ENCODE peak calls at places on chromosomes 3 and 15, in seven cellular contexts. Z is H1, P is HepG2, D is K562, G is GM12892, M is GM12891, K is GM12878. Q is an unnamed sample.

GRCh38 chr15:66594344-66594743 is 28.5 kb upstream of the LCTL start:
- DNase-seq in Z (no peak), G (no peak), K (no peak), M (no peak), D (no peak), P (no peak), Q (no peak)

GRCh38 chr3:149473314-149473990 is 1.0 kb upstream of the TM4SF4 start:
- DNase-seq in G (no peak), Z (no peak), P (no peak), M (no peak), K (no peak), D (no peak), Q (no peak)

GRCh38 chr15:97174886-97175540 is 785.5 kb upstream of the ARRDC4 start:
- DNase-seq in P (no peak), K (no peak), D (no peak), M (no peak), Z (no peak), G (no peak), Q (no peak)

GRCh38 chr3:195522254-195523023 is 20.7 kb downstream of the PPP1R2 start:
- DNase-seq in M (no peak), K (no peak), G (no peak), D (peak; percentile 51), Z (no peak), P (no peak), Q (peak; percentile 61)

GRCh38 chr15:63504247-63504978 is at the start of gene USP3:
- DNase-seq in K (no peak), M (peak; percentile 53), D (peak; percentile 93), Z (peak; percentile 98), P (peak; percentile 86), G (peak; percentile 64), Q (peak; percentile 98)

GRCh38 chr15:86743283-86743903 is 663.7 kb downstream of the AGBL1 start:
- DNase-seq in G (no peak), P (peak; percentile 1), M (no peak), K (no peak), Z (peak; percentile 82), D (no peak), Q (peak; percentile 3)

GRCh38 chr3:169232863-169233262 is 430.6 kb downstream of the MECOM start:
- DNase-seq in K (no peak), Z (no peak), D (peak; percentile 14), P (no peak), M (no peak), G (no peak), Q (no peak)

GRCh38 chr3:36175916-36176461 is 204.3 kb upstream of the STAC start:
- DNase-seq in Z (no peak), M (no peak), G (no peak), D (no peak), K (no peak), P (no peak), Q (no peak)

GRCh38 chr15:42994546-42994945 is 74.0 kb upstream of the TTBK2 start:
- DNase-seq in Z (no peak), G (no peak), P (no peak), D (no peak), K (no peak), M (no peak), Q (no peak)

GRCh38 chr15:53716909-53717878 is 42.3 kb downstream of the WDR72 start:
- DNase-seq in P (peak; percentile 20), D (no peak), M (no peak), Z (no peak), G (no peak), K (no peak), Q (no peak)

GRCh38 chr3:129985113-129985512 is 10.6 kb downstream of the TRH start:
- DNase-seq in P (no peak), G (no peak), D (no peak), M (no peak), K (no peak), Z (no peak), Q (peak; percentile 44)

GRCh38 chr15:80674245-80674614 is 20.9 kb upstream of the ABHD17C start:
- DNase-seq in Z (no peak), G (no peak), D (no peak), P (no peak), K (peak; percentile 55), M (no peak), Q (no peak)

GRCh38 chr3:151985787-151986430 is 112.5 kb downstream of the SUCNR1 start:
- DNase-seq in K (no peak), P (no peak), Z (no peak), D (no peak), G (no peak), M (no peak), Q (no peak)

GRCh38 chr15:24857777-24858176 is 97.0 kb upstream of the SNRPN start:
- DNase-seq in Z (peak; percentile 49), M (no peak), P (no peak), K (no peak), D (no peak), G (no peak), Q (no peak)

GRCh38 chr3:86245360-86245759 is 745.6 kb downstream of the VGLL3 start:
- DNase-seq in P (no peak), Z (no peak), M (no peak), K (no peak), G (no peak), D (no peak), Q (peak; percentile 15)

GRCh38 chr15:60137711-60138396 is 133.7 kb downstream of the FOXB1 start:
- DNase-seq in Z (no peak), G (no peak), K (no peak), M (no peak), D (no peak), P (no peak), Q (no peak)

GRCh38 chr15:60138397-60138968 is 134.4 kb downstream of the FOXB1 start:
- DNase-seq in D (no peak), M (no peak), Z (no peak), G (no peak), P (no peak), K (no peak), Q (no peak)

GRCh38 chr15:60135961-60136360 is 131.8 kb downstream of the FOXB1 start:
- DNase-seq in P (no peak), M (no peak), K (no peak), G (no peak), D (no peak), Z (no peak), Q (no peak)

GRCh38 chr15:60130811-60131210 is 126.7 kb downstream of the FOXB1 start:
- DNase-seq in Z (no peak), G (no peak), M (no peak), D (no peak), K (no peak), P (no peak), Q (no peak)

GRCh38 chr15:60134609-60135008 is 130.5 kb downstream of the FOXB1 start:
- DNase-seq in D (no peak), P (no peak), K (no peak), M (no peak), G (no peak), Z (no peak), Q (peak; percentile 10)
- TF ChIP-seq TAF1 in D (no peak), P (no peak), K (no peak), M (no peak), G (no peak), Z (no peak), Q (no peak)

GRCh38 chr3:160941885-160942494 is 163.2 kb downstream of the B3GALNT1 start:
- DNase-seq in M (peak; percentile 10), G (peak; percentile 5), P (peak; percentile 61), D (peak; percentile 31), Z (peak; percentile 83), K (peak; percentile 41), Q (peak; percentile 44)
- TF ChIP-seq TAF1 in M (no peak), G (no peak), P (no peak), D (no peak), Z (no peak), K (no peak), Q (no peak)

DNA sequence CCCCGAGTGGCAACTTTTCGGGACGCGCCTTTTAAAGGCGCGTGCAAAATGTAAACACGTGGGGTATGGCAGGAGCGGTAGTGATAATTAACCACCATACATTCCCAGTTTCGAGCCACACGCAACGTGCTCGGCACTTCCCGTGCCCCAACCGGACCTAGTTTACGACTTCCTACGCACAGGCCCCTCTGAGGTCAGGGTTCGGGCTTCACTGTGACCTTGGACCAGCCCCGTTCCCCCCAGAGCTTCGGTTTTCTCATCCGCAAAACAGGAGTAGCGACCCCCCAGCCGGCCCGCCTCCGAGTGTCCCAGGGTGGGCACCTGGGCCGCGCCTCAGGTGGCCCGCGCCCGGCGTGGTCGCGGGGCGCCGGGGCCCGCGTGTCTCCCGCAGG is 451 bp downstream of the CHCHD4 start:
- DNase-seq in G (peak; percentile 64), D (peak; percentile 77), Z (no peak), K (peak; percentile 48), M (peak; percentile 47), P (peak; percentile 60), Q (peak; percentile 77)
- TF ChIP-seq TAF1 in G (no peak), D (no peak), Z (peak; percentile 10), K (no peak), M (peak; percentile 4), P (peak; percentile 47), Q (no peak)

DNA sequence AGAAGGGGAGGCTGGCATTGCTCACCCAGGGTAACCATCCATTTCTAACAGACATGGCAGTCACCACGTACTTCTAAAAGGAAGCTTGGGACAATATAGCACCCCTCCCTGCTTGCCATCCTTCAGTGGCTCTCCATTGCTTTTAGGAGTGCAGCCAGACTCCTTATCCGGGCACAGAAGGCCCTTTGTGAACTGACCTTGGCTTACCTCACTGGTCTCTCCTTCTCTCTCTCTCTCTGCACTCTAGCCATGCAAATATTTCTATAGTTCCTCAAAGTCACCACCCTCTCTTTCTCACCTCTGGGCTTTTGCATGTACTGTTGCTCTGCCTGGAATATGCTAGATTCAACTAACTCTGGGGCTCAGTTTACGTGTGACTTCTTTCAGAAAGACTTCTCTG is 301.1 kb downstream of the SHQ1 start:
- DNase-seq in P (no peak), Z (no peak), G (no peak), K (no peak), M (no peak), D (no peak), Q (no peak)
- TF ChIP-seq TAF1 in P (no peak), Z (no peak), G (no peak), K (no peak), M (no peak), D (no peak), Q (no peak)

GRCh38 chr15:31309893-31310606 is 16.6 kb upstream of the KLF13 start:
- DNase-seq in D (no peak), P (no peak), M (no peak), Z (peak; percentile 35), G (no peak), K (no peak), Q (no peak)
- TF ChIP-seq TAF1 in D (no peak), P (no peak), M (no peak), Z (no peak), G (no peak), K (no peak), Q (no peak)

GRCh38 chr3:184942735-184943134 is 130.8 kb downstream of the VPS8 start:
- DNase-seq in M (no peak), D (no peak), P (no peak), G (no peak), Z (no peak), K (no peak), Q (no peak)

GRCh38 chr3:184945886-184946625 is 134.1 kb downstream of the VPS8 start:
- DNase-seq in Z (no peak), M (no peak), G (no peak), D (no peak), P (no peak), K (no peak), Q (no peak)

GRCh38 chr3:184946922-184947321 is 135.0 kb downstream of the VPS8 start:
- DNase-seq in K (no peak), Z (no peak), G (no peak), M (no peak), D (no peak), P (no peak), Q (no peak)

GRCh38 chr3:184941408-184941807 is 129.4 kb downstream of the VPS8 start:
- DNase-seq in M (no peak), Z (no peak), K (no peak), G (no peak), D (no peak), P (no peak), Q (no peak)

GRCh38 chr3:184944221-184944620 is 132.3 kb downstream of the VPS8 start:
- DNase-seq in G (no peak), K (no peak), P (no peak), D (no peak), Z (no peak), M (no peak), Q (no peak)
- TF ChIP-seq TAF1 in G (no peak), K (no peak), P (no peak), D (no peak), Z (no peak), M (no peak), Q (no peak)

Q was measured in SK-N-SH.